ENCODE peak calls at places on chromosome 22, in four cellular contexts. F is NAMALWA, W is colonic mucosa, N is A549. T is an unnamed sample.

GRCh38 chr22:41589260-41589600 is 410 bp downstream of the PMM1 start:
- DNase-seq in W (peak), F (peak), N (no peak), T (no peak)

GRCh38 chr22:27800250-27801131 is 1.1 kb downstream of the MN1 start:
- DNase-seq in N (no peak), F (no peak), W (no peak), T (peak)

GRCh38 chr22:23180301-23180892 is at the start of gene BCR:
- DNase-seq in W (peak), F (peak), N (peak), T (peak)

GRCh38 chr22:29443452-29443851 is 5.1 kb downstream of the RFPL1 start:
- DNase-seq in N (no peak), F (no peak), W (no peak), T (no peak)

GRCh38 chr22:38924197-38924952 is 33.0 kb upstream of the APOBEC3A start:
- DNase-seq in W (peak), F (no peak), N (peak), T (peak)

GRCh38 chr22:38828616-38829205 is 15.1 kb downstream of the NPTXR start:
- DNase-seq in W (no peak), F (no peak), N (no peak), T (no peak)

GRCh38 chr22:30277547-30278344 is 11.1 kb upstream of the OSM start:
- DNase-seq in N (no peak), W (peak), F (no peak), T (peak)

GRCh38 chr22:35995772-35996171 is 32.9 kb downstream of the RBFOX2 start:
- DNase-seq in N (no peak), F (no peak), W (peak), T (no peak)

GRCh38 chr22:28798810-28799124 is 1.6 kb downstream of the XBP1 start:
- DNase-seq in N (no peak), W (no peak), F (no peak), T (no peak)

GRCh38 chr22:40819741-40820140 is 595 bp upstream of the SLC25A17 start:
- DNase-seq in N (no peak), F (no peak), W (no peak), T (no peak)

GRCh38 chr22:43990044-43990443 is 34.1 kb upstream of the PARVB start:
- DNase-seq in W (no peak), N (no peak), F (no peak), T (no peak)

GRCh38 chr22:34804588-34804987 is 261.4 kb upstream of the ISX start:
- DNase-seq in F (peak), W (no peak), N (no peak), T (no peak)

GRCh38 chr22:30205281-30206115 is 41.1 kb downstream of the LIF start:
- DNase-seq in W (no peak), N (peak), F (no peak), T (no peak)

GRCh38 chr22:32175751-32176644 is 16.9 kb upstream of the C22orf42 start:
- DNase-seq in F (no peak), N (no peak), W (no peak), T (no peak)

GRCh38 chr22:46090051-46090591 is 60.2 kb upstream of the PPARA start:
- DNase-seq in F (no peak), N (no peak), W (no peak), T (no peak)

GRCh38 chr22:41919357-41920224 is 4.7 kb upstream of the SHISA8 start:
- DNase-seq in F (peak), N (no peak), W (peak), T (peak)

GRCh38 chr22:48323746-48324145 is 1503.9 kb downstream of the BRD1 start:
- DNase-seq in F (no peak), N (no peak), W (no peak), T (no peak)

GRCh38 chr22:46854125-46854870 is 91.8 kb downstream of the TBC1D22A start:
- DNase-seq in W (no peak), N (no peak), F (no peak), T (no peak)

GRCh38 chr22:38177926-38178604 is 3.6 kb downstream of the PLA2G6 start:
- DNase-seq in F (no peak), W (peak), N (peak), T (peak)

GRCh38 chr22:42376721-42377177 is 55.5 kb downstream of the NFAM1 start:
- DNase-seq in W (peak), F (no peak), N (no peak), T (no peak)

GRCh38 chr22:24685804-24686203 is 82.8 kb downstream of the GGT1 start:
- DNase-seq in W (no peak), F (no peak), N (no peak), T (no peak)

GRCh38 chr22:36470162-36470993 is 11.1 kb downstream of the TXN2 start:
- DNase-seq in N (peak), F (peak), W (peak), T (peak)

GRCh38 chr22:49132009-49132408 is 695.7 kb downstream of the BRD1 start:
- DNase-seq in W (no peak), N (no peak), F (no peak), T (no peak)

GRCh38 chr22:37032535-37033460 is 13.3 kb downstream of the MPST start:
- DNase-seq in N (peak), F (no peak), W (peak), T (peak)

GRCh38 chr22:19535001-19535400 is 10.8 kb upstream of the CLDN5 start:
- DNase-seq in F (no peak), N (no peak), W (no peak), T (no peak)

GRCh38 chr22:28978158-28978557 is 83.5 kb downstream of the C22orf31 start:
- DNase-seq in W (no peak), F (no peak), N (peak), T (no peak)